ENCODE peak calls at places on chromosomes 6 and 20, in nine cellular contexts. A is left cardiac atrium; U is stimulated activated CD4-positive, alpha-beta T cell treated with anti-CD3 and anti-CD28 coated beads, Interleukin-2, amount 100 ng/mL, for 24 hours; O is mesothelial cell of epicardium; S is GM03348; I is RPMI8226; J is activated CD8-positive, alpha-beta memory T cell treated with anti-CD3 and anti-CD28 coated beads, Interleukin-2, amount 50 U/mL, for 48 hours; T is mucosa of descending colon; B is neural crest cell. M is an unnamed sample.

GRCh38 chr6:89584539-89584938 is 54.0 kb downstream of the LYRM2 start:
- DNase-seq in A (no peak), U (no peak), O (no peak), S (no peak), I (no peak), J (no peak), T (no peak), B (no peak), M (no peak)

GRCh38 chr20:35012227-35013069 is 56.8 kb downstream of the MYH7B start:
- DNase-seq in A (peak), U (no peak), O (peak), S (no peak), I (no peak), J (peak), T (no peak), B (no peak), M (no peak)

GRCh38 chr20:9149796-9150195 is 80.9 kb downstream of the PLCB4 start:
- DNase-seq in A (no peak), U (no peak), O (no peak), S (no peak), I (no peak), J (no peak), T (no peak), B (no peak), M (no peak)

GRCh38 chr6:116316772-116317467 is 37.2 kb upstream of the TSPYL1 start:
- DNase-seq in A (peak), U (no peak), O (no peak), S (no peak), I (no peak), J (no peak), T (no peak), B (no peak), M (no peak)

GRCh38 chr6:41427642-41428401 is 92.4 kb downstream of the NCR2 start:
- DNase-seq in A (peak), U (peak), O (no peak), S (peak), I (peak), J (peak), T (peak), B (peak), M (no peak)

GRCh38 chr20:57310821-57311514 is 18.6 kb upstream of the SPO11 start:
- DNase-seq in A (no peak), U (no peak), O (no peak), S (no peak), I (no peak), J (no peak), T (no peak), B (no peak), M (no peak)

GRCh38 chr20:51529027-51529749 is 13.3 kb downstream of the NFATC2 start:
- DNase-seq in A (no peak), U (peak), O (no peak), S (peak), I (no peak), J (no peak), T (no peak), B (no peak), M (no peak)

GRCh38 chr20:46987001-46987400 is 92.4 kb downstream of the EYA2 start:
- DNase-seq in A (no peak), U (no peak), O (no peak), S (no peak), I (no peak), J (no peak), T (no peak), B (no peak), M (no peak)

GRCh38 chr20:22374678-22375590 is 209.4 kb downstream of the FOXA2 start:
- DNase-seq in A (no peak), U (no peak), O (no peak), S (no peak), I (no peak), J (no peak), T (no peak), B (no peak), M (no peak)

GRCh38 chr20:32610897-32611218 is 25.7 kb upstream of the NOL4L start:
- DNase-seq in A (no peak), U (no peak), O (no peak), S (no peak), I (no peak), J (no peak), T (no peak), B (no peak), M (no peak)

GRCh38 chr20:47502801-47503239 is 1.1 kb downstream of the NCOA3 start:
- DNase-seq in A (no peak), U (no peak), O (no peak), S (peak), I (peak), J (peak), T (no peak), B (no peak), M (peak)

GRCh38 chr6:116667620-116668019 is 946 bp downstream of the ZUP1 start:
- DNase-seq in A (no peak), U (no peak), O (no peak), S (no peak), I (peak), J (no peak), T (no peak), B (no peak), M (peak)

GRCh38 chr6:81171991-81172740 is 580.3 kb downstream of the TENT5A start:
- DNase-seq in A (peak), U (no peak), O (no peak), S (peak), I (no peak), J (no peak), T (no peak), B (no peak), M (no peak)

GRCh38 chr6:49202923-49203322 is 260.1 kb downstream of the MMUT start:
- DNase-seq in A (no peak), U (no peak), O (no peak), S (no peak), I (no peak), J (no peak), T (no peak), B (no peak), M (no peak)

GRCh38 chr20:24836041-24836533 is 113.0 kb upstream of the CST7 start:
- DNase-seq in A (no peak), U (no peak), O (no peak), S (no peak), I (no peak), J (no peak), T (no peak), B (no peak), M (no peak)

GRCh38 chr20:22001886-22002285 is 296.4 kb downstream of the PAX1 start:
- DNase-seq in A (no peak), U (no peak), O (no peak), S (peak), I (no peak), J (no peak), T (no peak), B (no peak), M (no peak)

GRCh38 chr6:36349240-36349639 is 12.6 kb upstream of the BNIP5 start:
- DNase-seq in A (no peak), U (no peak), O (no peak), S (no peak), I (peak), J (no peak), T (peak), B (no peak), M (no peak)

GRCh38 chr20:50138479-50139393 is 14.8 kb downstream of the PEDS1 start:
- DNase-seq in A (no peak), U (no peak), O (no peak), S (no peak), I (no peak), J (no peak), T (no peak), B (peak), M (no peak)

GRCh38 chr6:70725817-70726413 is 58.2 kb downstream of the SMAP1 start:
- DNase-seq in A (no peak), U (no peak), O (no peak), S (peak), I (peak), J (no peak), T (no peak), B (no peak), M (no peak)

GRCh38 chr6:133447924-133448323 is 206.8 kb downstream of the EYA4 start:
- DNase-seq in A (no peak), U (no peak), O (no peak), S (no peak), I (no peak), J (no peak), T (no peak), B (no peak), M (no peak)

GRCh38 chr20:37237656-37238055 is 24.0 kb downstream of the GHRH start:
- DNase-seq in A (no peak), U (no peak), O (no peak), S (no peak), I (no peak), J (no peak), T (no peak), B (no peak), M (no peak)

GRCh38 chr6:77292564-77293546 is 170.4 kb downstream of the HTR1B start:
- DNase-seq in A (no peak), U (no peak), O (no peak), S (peak), I (no peak), J (no peak), T (no peak), B (no peak), M (peak)

GRCh38 chr20:24868959-24869358 is 80.1 kb upstream of the CST7 start:
- DNase-seq in A (no peak), U (no peak), O (no peak), S (no peak), I (no peak), J (no peak), T (no peak), B (no peak), M (no peak)

GRCh38 chr6:132731086-132731485 is 17.2 kb upstream of the VNN1 start:
- DNase-seq in A (no peak), U (no peak), O (no peak), S (no peak), I (no peak), J (no peak), T (no peak), B (no peak), M (no peak)

GRCh38 chr6:139334791-139335446 is 39.5 kb downstream of the CITED2 start:
- DNase-seq in A (no peak), U (no peak), O (no peak), S (peak), I (no peak), J (no peak), T (no peak), B (no peak), M (no peak)

GRCh38 chr20:38157635-38158495 is 7.2 kb downstream of the TGM2 start:
- DNase-seq in A (peak), U (no peak), O (no peak), S (no peak), I (no peak), J (no peak), T (no peak), B (no peak), M (no peak)